ENCODE peak calls at places on chromosomes 11 and 22, in eight cellular contexts. Q is brain microvascular endothelial cell, R is mammary epithelial cell, Z is heart right ventricle, C is kidney, T is left ventricle myocardium inferior, A is cardiac muscle cell, K is adrenal gland. N is an unnamed sample.

GRCh38 chr22:33354928-33355327 is 296.7 kb upstream of the SYN3 start:
- DNase-seq in Q (no peak), R (no peak), Z (no peak), C (no peak), T (no peak), A (no peak), K (no peak), N (no peak)

GRCh38 chr22:47627561-47628253 is 865.3 kb downstream of the TBC1D22A start:
- DNase-seq in Q (no peak), R (no peak), Z (no peak), C (no peak), T (no peak), A (no peak), K (no peak), N (no peak)

GRCh38 chr11:4881860-4882500 is at the start of gene OR51T1:
- DNase-seq in Q (peak; percentile 66), R (no peak), Z (no peak), C (no peak), T (no peak), A (no peak), K (no peak), N (no peak)

GRCh38 chr11:128686745-128687177 is 7.1 kb upstream of the FLI1 start:
- DNase-seq in Q (peak; percentile 35), R (peak; percentile 39), Z (peak; percentile 65), C (peak; percentile 90), T (peak; percentile 55), A (peak; percentile 73), K (peak; percentile 24), N (no peak)

GRCh38 chr22:45329536-45329936 is 19.8 kb downstream of the FAM118A start:
- DNase-seq in Q (no peak), R (no peak), Z (peak; percentile 82), C (no peak), T (peak; percentile 82), A (no peak), K (no peak), N (no peak)

GRCh38 chr11:132493786-132494185 is 1038.5 kb downstream of the OPCML start:
- DNase-seq in Q (no peak), R (no peak), Z (no peak), C (no peak), T (no peak), A (no peak), K (no peak), N (no peak)

GRCh38 chr11:120929664-120930154 is 94.2 kb upstream of the TBCEL start:
- DNase-seq in Q (no peak), R (no peak), Z (no peak), C (no peak), T (peak; percentile 23), A (peak; percentile 68), K (peak; percentile 42), N (no peak)

GRCh38 chr22:24333301-24333700 is 62.7 kb downstream of the SPECC1L start:
- DNase-seq in Q (peak; percentile 44), R (peak; percentile 54), Z (no peak), C (no peak), T (no peak), A (no peak), K (no peak), N (no peak)

GRCh38 chr11:65414776-65415498 is 7.7 kb upstream of the NEAT1 start:
- DNase-seq in Q (no peak), R (no peak), Z (no peak), C (peak; percentile 71), T (peak; percentile 9), A (peak; percentile 6), K (no peak), N (no peak)

GRCh38 chr11:130522284-130522961 is 74.0 kb downstream of the ADAMTS15 start:
- DNase-seq in Q (peak; percentile 93), R (peak; percentile 44), Z (peak; percentile 91), C (peak; percentile 96), T (peak; percentile 94), A (peak; percentile 97), K (peak; percentile 97), N (peak; percentile 82)

GRCh38 chr22:48923909-48924475 is 903.7 kb downstream of the BRD1 start:
- DNase-seq in Q (no peak), R (no peak), Z (no peak), C (no peak), T (no peak), A (no peak), K (no peak), N (no peak)

GRCh38 chr11:63670738-63671321 is 346 bp downstream of the ATL3 start:
- DNase-seq in Q (no peak), R (peak; percentile 44), Z (peak; percentile 61), C (no peak), T (peak; percentile 59), A (peak; percentile 57), K (peak; percentile 62), N (no peak)

GRCh38 chr11:104705475-104706195 is 192.6 kb downstream of the CASP12 start:
- DNase-seq in Q (peak; percentile 19), R (peak; percentile 8), Z (no peak), C (no peak), T (peak; percentile 10), A (peak; percentile 60), K (peak; percentile 57), N (no peak)

GRCh38 chr11:116777056-116777455 is 4.3 kb upstream of the BUD13 start:
- DNase-seq in Q (no peak), R (no peak), Z (no peak), C (no peak), T (no peak), A (no peak), K (no peak), N (no peak)

GRCh38 chr11:69218271-69218682 is 62.5 kb downstream of the SMIM38 start:
- DNase-seq in Q (no peak), R (no peak), Z (no peak), C (no peak), T (no peak), A (no peak), K (no peak), N (no peak)

GRCh38 chr11:45798793-45799441 is 6.0 kb upstream of the SLC35C1 start:
- DNase-seq in Q (no peak), R (no peak), Z (no peak), C (no peak), T (no peak), A (peak; percentile 73), K (no peak), N (no peak)

GRCh38 chr11:115333951-115334350 is 170.3 kb downstream of the CADM1 start:
- DNase-seq in Q (no peak), R (no peak), Z (no peak), C (no peak), T (no peak), A (no peak), K (no peak), N (no peak)

GRCh38 chr11:8813658-8814057 is 97.3 kb upstream of the AKIP1 start:
- DNase-seq in Q (peak; percentile 75), R (peak; percentile 72), Z (peak; percentile 75), C (peak; percentile 79), T (peak; percentile 66), A (peak; percentile 94), K (peak; percentile 80), N (peak; percentile 58)

GRCh38 chr11:63829823-63830489 is 9.0 kb upstream of the MARK2 start:
- DNase-seq in Q (peak; percentile 6), R (no peak), Z (no peak), C (peak; percentile 44), T (no peak), A (peak; percentile 52), K (no peak), N (no peak)

GRCh38 chr11:103947566-103947919 is 88.9 kb upstream of the DDI1 start:
- DNase-seq in Q (no peak), R (no peak), Z (no peak), C (no peak), T (no peak), A (peak; percentile 78), K (peak; percentile 41), N (no peak)

GRCh38 chr22:50308597-50308935 is 1.1 kb upstream of the PLXNB2 start:
- DNase-seq in Q (no peak), R (no peak), Z (peak; percentile 89), C (peak; percentile 96), T (peak; percentile 92), A (peak; percentile 89), K (peak; percentile 91), N (no peak)

GRCh38 chr22:17201285-17201945 is 17.8 kb downstream of the ADA2 start:
- DNase-seq in Q (no peak), R (no peak), Z (no peak), C (peak; percentile 3), T (no peak), A (peak; percentile 44), K (peak; percentile 12), N (no peak)

GRCh38 chr22:17205432-17205831 is 13.8 kb downstream of the ADA2 start:
- DNase-seq in Q (no peak), R (no peak), Z (no peak), C (peak; percentile 2), T (no peak), A (peak; percentile 10), K (no peak), N (no peak)
- TF ChIP-seq CTCF in Q (no peak), R (no peak), Z (no peak), C (no peak), T (no peak), A (no peak), K (no peak), N (no peak)

GRCh38 chr11:32884770-32885384 is 7.7 kb upstream of the QSER1 start:
- DNase-seq in Q (peak; percentile 9), R (no peak), Z (no peak), C (no peak), T (no peak), A (peak; percentile 35), K (peak; percentile 4), N (no peak)
- TF ChIP-seq CTCF in Q (peak; percentile 71), R (peak; percentile 65), Z (peak; percentile 32), C (no peak), T (peak; percentile 43), A (peak; percentile 71), K (peak; percentile 43), N (no peak)

DNA sequence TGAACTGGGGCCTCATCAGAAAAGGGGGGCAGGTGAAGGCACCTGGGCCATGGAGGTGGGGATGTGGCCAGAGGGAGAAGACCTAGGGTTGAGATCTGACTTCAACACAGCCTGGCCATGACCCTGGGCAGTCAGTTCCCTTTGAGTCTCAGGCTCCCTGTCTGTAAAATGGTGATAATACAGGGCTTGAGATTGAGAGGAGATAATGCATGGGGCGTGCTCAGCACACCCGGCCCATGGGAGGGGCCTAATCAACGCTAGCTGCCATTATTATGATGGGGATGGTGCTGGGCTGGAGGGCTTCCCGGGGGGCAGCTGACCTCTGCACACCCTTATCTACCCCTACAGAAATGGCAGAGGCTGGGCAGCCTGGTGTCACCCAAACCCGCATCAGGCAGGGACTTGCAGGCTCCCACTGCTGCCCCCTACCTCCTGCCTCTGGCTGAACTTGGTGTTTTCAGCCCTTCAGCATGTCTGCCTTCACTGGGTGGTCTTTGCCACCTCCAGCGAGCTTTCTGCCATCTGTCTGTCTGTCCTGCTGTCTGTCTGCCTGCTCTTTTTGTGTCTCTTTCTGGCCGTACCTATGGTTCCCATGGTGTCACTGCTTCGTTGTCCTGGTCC is 84.5 kb downstream of the CACNA1I start:
- DNase-seq in Q (no peak), R (no peak), Z (no peak), C (no peak), T (no peak), A (no peak), K (no peak), N (no peak)
- TF ChIP-seq CTCF in Q (peak; percentile 36), R (no peak), Z (no peak), C (no peak), T (no peak), A (peak; percentile 22), K (no peak), N (no peak)

DNA sequence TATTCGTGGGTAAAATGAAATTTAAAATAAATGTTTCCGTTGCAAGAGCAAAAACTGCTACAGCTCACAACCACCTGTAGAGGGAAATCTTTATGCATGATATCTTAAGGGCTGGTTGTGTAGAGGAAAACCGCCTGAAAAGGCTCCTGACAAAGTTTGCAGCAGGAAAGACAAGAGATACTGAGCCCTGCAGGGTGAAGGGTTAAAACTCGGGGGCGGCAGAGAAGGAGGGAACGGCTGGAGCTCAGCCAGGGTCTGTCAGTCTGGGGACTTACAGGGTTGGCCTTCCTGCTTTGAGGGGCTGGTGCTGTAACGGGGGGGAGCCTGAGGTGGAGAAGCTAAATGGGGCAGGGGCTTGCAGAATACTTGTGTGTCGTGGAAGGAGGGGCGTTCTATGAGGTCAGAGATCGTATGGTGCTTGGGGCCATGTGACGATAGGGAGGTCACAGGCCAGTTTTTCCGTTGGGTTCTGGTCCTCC is 122.9 kb upstream of the HSD17B12 start:
- DNase-seq in Q (no peak), R (no peak), Z (no peak), C (no peak), T (no peak), A (no peak), K (no peak), N (no peak)
- TF ChIP-seq CTCF in Q (peak; percentile 33), R (peak; percentile 47), Z (peak; percentile 31), C (no peak), T (peak; percentile 47), A (peak; percentile 19), K (peak; percentile 41), N (no peak)